ENCODE peak calls at places on chromosomes 12 and 14, in five cellular contexts. M, N, C, A and U are unnamed samples.

GRCh38 chr12:107884769-107885694 is 110.5 kb downstream of the ASCL4 start:
- DNase-seq in M (peak; percentile 45), N (peak; percentile 37), C (peak; percentile 89), A (no peak), U (peak; percentile 71)

GRCh38 chr14:75254901-75255300 is 23.7 kb upstream of the FOS start:
- DNase-seq in M (no peak), N (no peak), C (no peak), A (no peak), U (no peak)

GRCh38 chr12:52896190-52897100 is 8.4 kb downstream of the KRT8 start:
- DNase-seq in M (no peak), N (no peak), C (no peak), A (no peak), U (no peak)

GRCh38 chr14:104794099-104794498 is 1.4 kb downstream of the AKT1 start:
- DNase-seq in M (peak; percentile 63), N (no peak), C (peak; percentile 85), A (no peak), U (no peak)

GRCh38 chr14:92609955-92610354 is 96.4 kb downstream of the RIN3 start:
- DNase-seq in M (no peak), N (no peak), C (no peak), A (no peak), U (no peak)

GRCh38 chr12:120367252-120367923 is 1.6 kb downstream of the MSI1 start:
- DNase-seq in M (no peak), N (no peak), C (peak; percentile 87), A (no peak), U (no peak)

GRCh38 chr12:130663510-130663909 is 52.6 kb downstream of the RIMBP2 start:
- DNase-seq in M (no peak), N (no peak), C (no peak), A (no peak), U (no peak)

GRCh38 chr12:106112094-106112822 is 26.5 kb downstream of the NUAK1 start:
- DNase-seq in M (no peak), N (no peak), C (peak; percentile 79), A (no peak), U (no peak)

GRCh38 chr14:104196461-104197180 is 58.2 kb downstream of the KIF26A start:
- DNase-seq in M (no peak), N (no peak), C (no peak), A (no peak), U (no peak)

GRCh38 chr14:51342226-51342625 is 102.2 kb downstream of the TMX1 start:
- DNase-seq in M (peak; percentile 49), N (no peak), C (no peak), A (no peak), U (no peak)

GRCh38 chr14:52596320-52596719 is 43.7 kb downstream of the GPR137C start:
- DNase-seq in M (no peak), N (no peak), C (peak; percentile 69), A (no peak), U (no peak)

GRCh38 chr12:80101126-80101525 is 1.8 kb downstream of the OTOGL start:
- DNase-seq in M (no peak), N (no peak), C (no peak), A (no peak), U (no peak)

GRCh38 chr12:8648598-8649205 is 13.9 kb downstream of the MFAP5 start:
- DNase-seq in M (no peak), N (no peak), C (peak; percentile 36), A (no peak), U (peak; percentile 76)

GRCh38 chr12:85835810-85836715 is at the start of gene RASSF9:
- DNase-seq in M (peak; percentile 92), N (no peak), C (peak; percentile 72), A (no peak), U (no peak)

GRCh38 chr12:65252515-65252914 is 26.0 kb upstream of the MSRB3 start:
- DNase-seq in M (no peak), N (no peak), C (no peak), A (no peak), U (no peak)

GRCh38 chr14:74549588-74549987 is 56.0 kb downstream of the ISCA2 start:
- DNase-seq in M (no peak), N (no peak), C (peak; percentile 79), A (no peak), U (no peak)

GRCh38 chr14:94679941-94680340 is 67.8 kb downstream of the SERPINA3 start:
- DNase-seq in M (no peak), N (no peak), C (no peak), A (no peak), U (no peak)

GRCh38 chr14:51298895-51299294 is 58.8 kb downstream of the TMX1 start:
- DNase-seq in M (no peak), N (no peak), C (no peak), A (no peak), U (peak; percentile 10)

GRCh38 chr12:127401005-127401404 is 866.0 kb upstream of the TMEM132C start:
- DNase-seq in M (peak; percentile 32), N (no peak), C (no peak), A (no peak), U (no peak)

GRCh38 chr14:39977198-39977597 is 545.0 kb upstream of the FBXO33 start:
- DNase-seq in M (no peak), N (no peak), C (no peak), A (no peak), U (no peak)

GRCh38 chr14:39972704-39973103 is 540.5 kb upstream of the FBXO33 start:
- DNase-seq in M (no peak), N (no peak), C (no peak), A (no peak), U (no peak)

GRCh38 chr14:39974036-39974435 is 541.8 kb upstream of the FBXO33 start:
- DNase-seq in M (no peak), N (no peak), C (no peak), A (no peak), U (peak; percentile 13)
- TF ChIP-seq CTCF in M (no peak), N (no peak), C (no peak), A (no peak), U (no peak)

GRCh38 chr14:57492859-57493258 is 798 bp downstream of the CCDC198 start:
- DNase-seq in M (peak; percentile 63), N (no peak), C (no peak), A (no peak), U (no peak)
- TF ChIP-seq CTCF in M (no peak), N (no peak), C (no peak), A (no peak), U (no peak)

DNA sequence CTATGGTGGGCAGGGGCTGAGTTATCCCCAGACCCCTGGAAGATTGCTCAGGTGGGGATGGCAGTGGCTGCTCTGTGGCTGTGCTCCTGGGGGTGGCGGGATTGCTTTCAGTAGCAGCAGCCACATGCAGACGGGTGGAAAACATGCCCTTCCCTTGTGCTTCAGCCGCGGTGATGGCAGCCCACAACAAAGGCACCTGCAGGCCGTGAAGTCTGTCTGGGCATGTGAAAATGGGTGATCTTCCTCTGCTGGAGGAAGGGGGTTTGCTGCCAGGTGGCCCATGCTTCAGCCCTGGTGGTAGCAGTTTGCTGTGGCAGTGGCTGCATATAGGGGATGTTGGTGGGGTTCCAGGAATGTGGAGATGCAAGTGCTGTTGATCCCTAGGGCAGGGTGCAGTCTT is 326.2 kb upstream of the RGS6 start:
- DNase-seq in M (no peak), N (no peak), C (peak; percentile 50), A (no peak), U (no peak)
- TF ChIP-seq CTCF in M (no peak), N (no peak), C (peak; percentile 14), A (no peak), U (no peak)

GRCh38 chr12:47135578-47135977 is 55.8 kb upstream of the AMIGO2 start:
- DNase-seq in M (no peak), N (no peak), C (no peak), A (no peak), U (no peak)

GRCh38 chr12:47139010-47139681 is 59.4 kb upstream of the AMIGO2 start:
- DNase-seq in M (no peak), N (no peak), C (no peak), A (no peak), U (no peak)

GRCh38 chr12:47145188-47145587 is 65.4 kb upstream of the AMIGO2 start:
- DNase-seq in M (no peak), N (no peak), C (no peak), A (no peak), U (no peak)

GRCh38 chr12:47144769-47145168 is 65.0 kb upstream of the AMIGO2 start:
- DNase-seq in M (no peak), N (no peak), C (no peak), A (no peak), U (no peak)

DNA sequence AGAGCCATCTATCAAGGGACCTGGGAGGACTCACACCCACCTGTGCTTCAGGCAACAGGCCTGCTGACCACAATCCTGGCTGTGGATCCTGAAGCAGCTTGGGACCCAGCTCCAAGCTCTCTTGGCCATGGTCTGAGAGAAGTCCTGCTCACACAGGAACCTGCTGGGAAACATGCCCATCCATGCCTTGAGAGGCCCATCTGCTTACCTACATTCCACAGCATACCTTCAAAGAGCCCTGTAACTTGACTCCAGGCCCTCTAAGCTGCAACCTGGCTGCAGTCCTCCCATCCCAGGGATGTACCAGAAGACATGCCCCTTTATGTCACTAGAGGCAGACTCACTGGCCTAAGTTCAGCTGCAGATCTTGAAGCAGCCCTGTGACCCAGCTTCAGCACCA is 61.7 kb upstream of the AMIGO2 start:
- DNase-seq in M (no peak), N (no peak), C (peak; percentile 78), A (no peak), U (no peak)
- TF ChIP-seq CTCF in M (no peak), N (no peak), C (peak; percentile 44), A (no peak), U (no peak)

GRCh38 chr12:44000309-44000952 is 164.6 kb downstream of the TMEM117 start:
- DNase-seq in M (peak; percentile 6), N (no peak), C (peak; percentile 92), A (no peak), U (peak; percentile 49)
- TF ChIP-seq CTCF in M (peak; percentile 56), N (peak; percentile 22), C (peak; percentile 89), A (no peak), U (peak; percentile 42)

GRCh38 chr12:32303171-32303570 is 96.2 kb upstream of the FGD4 start:
- DNase-seq in M (no peak), N (no peak), C (no peak), A (no peak), U (no peak)

GRCh38 chr12:32298917-32299316 is 100.4 kb upstream of the FGD4 start:
- DNase-seq in M (no peak), N (no peak), C (no peak), A (no peak), U (no peak)

GRCh38 chr12:32301216-32301615 is 98.1 kb upstream of the FGD4 start:
- DNase-seq in M (no peak), N (no peak), C (no peak), A (no peak), U (no peak)

GRCh38 chr12:32305163-32305562 is 94.2 kb upstream of the FGD4 start:
- DNase-seq in M (peak; percentile 55), N (no peak), C (no peak), A (no peak), U (no peak)

DNA sequence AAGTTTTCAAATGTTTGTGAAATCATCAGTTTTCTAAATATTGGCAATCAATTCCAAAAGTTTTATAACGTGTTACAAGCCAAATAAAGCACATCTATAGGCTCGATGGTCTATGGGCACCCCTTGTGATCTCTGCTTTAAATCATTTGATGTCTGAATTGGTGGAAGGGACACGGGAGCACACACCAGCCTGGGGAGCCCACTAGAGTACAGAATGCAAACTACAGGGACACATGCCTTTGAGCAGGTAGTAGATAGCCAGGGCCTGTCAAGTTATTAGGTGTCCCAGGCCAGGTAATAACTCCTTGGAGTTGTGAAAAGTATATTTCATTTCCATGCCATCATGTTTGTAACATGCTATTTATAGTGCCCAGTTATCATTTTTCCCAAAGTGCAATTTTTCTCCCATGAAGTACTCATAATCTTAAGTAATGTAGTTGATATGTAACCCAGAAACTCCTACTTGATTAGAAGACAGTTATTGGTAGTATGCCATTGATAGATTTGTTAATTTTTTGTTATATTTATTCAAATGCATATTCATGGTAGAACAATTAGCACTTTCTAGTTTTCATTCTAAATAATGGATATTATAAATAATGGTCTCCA is 97.0 kb upstream of the FGD4 start:
- DNase-seq in M (no peak), N (no peak), C (peak; percentile 85), A (no peak), U (peak; percentile 72)
- TF ChIP-seq CTCF in M (peak; percentile 51), N (peak; percentile 31), C (peak; percentile 99), A (no peak), U (peak; percentile 85)